ENCODE peak calls at places on chromosomes 3 and 15, in five cellular contexts. One of them, this sample, is unnamed.

GRCh38 chr3:56154297-56154696 is 314.0 kb downstream of the ERC2 start:
- DNase-seq in IMR-90: no peak
- DNase-seq in kidney: no peak
- DNase-seq in left lung: no peak
- DNase-seq in hepatocyte: no peak
- DNase-seq in this sample: no peak

GRCh38 chr3:146020969-146021368 is 140.0 kb downstream of the PLOD2 start:
- DNase-seq in IMR-90: no peak
- DNase-seq in kidney: no peak
- DNase-seq in left lung: no peak
- DNase-seq in hepatocyte: no peak
- DNase-seq in this sample: no peak

GRCh38 chr15:23897576-23897975 is 210.5 kb upstream of the NDN start:
- DNase-seq in IMR-90: no peak
- DNase-seq in kidney: no peak
- DNase-seq in left lung: no peak
- DNase-seq in hepatocyte: no peak
- DNase-seq in this sample: no peak

GRCh38 chr3:129003578-129004112 is 2.5 kb downstream of the EFCC1 start:
- DNase-seq in IMR-90: no peak
- DNase-seq in kidney: peak; percentile 79
- DNase-seq in left lung: no peak
- DNase-seq in hepatocyte: peak; percentile 85
- DNase-seq in this sample: no peak

GRCh38 chr15:60122691-60123090 is 118.6 kb downstream of the FOXB1 start:
- DNase-seq in IMR-90: no peak
- DNase-seq in kidney: no peak
- DNase-seq in left lung: no peak
- DNase-seq in hepatocyte: no peak
- DNase-seq in this sample: no peak

GRCh38 chr3:188868803-188869202 is 303.0 kb upstream of the TPRG1 start:
- DNase-seq in IMR-90: no peak
- DNase-seq in kidney: no peak
- DNase-seq in left lung: peak; percentile 34
- DNase-seq in hepatocyte: no peak
- DNase-seq in this sample: no peak

GRCh38 chr15:33099213-33099612 is 95.3 kb downstream of the FMN1 start:
- DNase-seq in IMR-90: no peak
- DNase-seq in kidney: no peak
- DNase-seq in left lung: no peak
- DNase-seq in hepatocyte: no peak
- DNase-seq in this sample: no peak

GRCh38 chr15:60006203-60006782 is 2.2 kb downstream of the FOXB1 start:
- DNase-seq in IMR-90: peak; percentile 2
- DNase-seq in kidney: peak; percentile 70
- DNase-seq in left lung: peak; percentile 35
- DNase-seq in hepatocyte: peak; percentile 44
- DNase-seq in this sample: no peak

GRCh38 chr3:123066896-123067688 is at the start of gene PDIA5:
- DNase-seq in IMR-90: peak; percentile 86
- DNase-seq in kidney: peak; percentile 96
- DNase-seq in left lung: peak; percentile 94
- DNase-seq in hepatocyte: peak; percentile 94
- DNase-seq in this sample: peak; percentile 96

GRCh38 chr3:38649500-38650247 is at the start of gene SCN5A:
- DNase-seq in IMR-90: no peak
- DNase-seq in kidney: no peak
- DNase-seq in left lung: no peak
- DNase-seq in hepatocyte: peak; percentile 78
- DNase-seq in this sample: no peak

GRCh38 chr3:30934208-30934550 is 39.7 kb upstream of the GADL1 start:
- DNase-seq in IMR-90: peak; percentile 37
- DNase-seq in kidney: no peak
- DNase-seq in left lung: no peak
- DNase-seq in hepatocyte: peak; percentile 64
- DNase-seq in this sample: no peak

GRCh38 chr3:115922681-115923347 is 299.5 kb downstream of the GAP43 start:
- DNase-seq in IMR-90: peak; percentile 62
- DNase-seq in kidney: no peak
- DNase-seq in left lung: no peak
- DNase-seq in hepatocyte: peak; percentile 22
- DNase-seq in this sample: no peak

GRCh38 chr3:49554639-49555265 is 475 bp downstream of the BSN start:
- DNase-seq in IMR-90: peak; percentile 10
- DNase-seq in kidney: peak; percentile 83
- DNase-seq in left lung: peak; percentile 48
- DNase-seq in hepatocyte: peak; percentile 85
- DNase-seq in this sample: peak; percentile 60

GRCh38 chr3:5411786-5412185 is 224.3 kb downstream of the EDEM1 start:
- DNase-seq in IMR-90: no peak
- DNase-seq in kidney: no peak
- DNase-seq in left lung: no peak
- DNase-seq in hepatocyte: no peak
- DNase-seq in this sample: no peak

GRCh38 chr3:165196577-165197561 is 685 bp upstream of the SLITRK3 start:
- DNase-seq in IMR-90: no peak
- DNase-seq in kidney: peak; percentile 31
- DNase-seq in left lung: no peak
- DNase-seq in hepatocyte: peak; percentile 31
- DNase-seq in this sample: peak; percentile 52

GRCh38 chr3:10707089-10707983 is 108.7 kb upstream of the SLC6A11 start:
- DNase-seq in IMR-90: no peak
- DNase-seq in kidney: peak; percentile 75
- DNase-seq in left lung: no peak
- DNase-seq in hepatocyte: no peak
- DNase-seq in this sample: no peak

GRCh38 chr15:34851751-34852150 is 56.4 kb upstream of the ACTC1 start:
- DNase-seq in IMR-90: no peak
- DNase-seq in kidney: no peak
- DNase-seq in left lung: no peak
- DNase-seq in hepatocyte: no peak
- DNase-seq in this sample: no peak

GRCh38 chr15:34851007-34851406 is 55.7 kb upstream of the ACTC1 start:
- DNase-seq in IMR-90: no peak
- DNase-seq in kidney: no peak
- DNase-seq in left lung: no peak
- DNase-seq in hepatocyte: no peak
- DNase-seq in this sample: no peak

GRCh38 chr15:34855397-34855796 is 60.0 kb upstream of the ACTC1 start:
- DNase-seq in IMR-90: peak; percentile 79
- DNase-seq in kidney: no peak
- DNase-seq in left lung: no peak
- DNase-seq in hepatocyte: no peak
- DNase-seq in this sample: no peak

GRCh38 chr15:34853001-34853758 is 57.8 kb upstream of the ACTC1 start:
- DNase-seq in IMR-90: peak; percentile 58
- DNase-seq in kidney: no peak
- DNase-seq in left lung: no peak
- DNase-seq in hepatocyte: no peak
- DNase-seq in this sample: no peak

DNA sequence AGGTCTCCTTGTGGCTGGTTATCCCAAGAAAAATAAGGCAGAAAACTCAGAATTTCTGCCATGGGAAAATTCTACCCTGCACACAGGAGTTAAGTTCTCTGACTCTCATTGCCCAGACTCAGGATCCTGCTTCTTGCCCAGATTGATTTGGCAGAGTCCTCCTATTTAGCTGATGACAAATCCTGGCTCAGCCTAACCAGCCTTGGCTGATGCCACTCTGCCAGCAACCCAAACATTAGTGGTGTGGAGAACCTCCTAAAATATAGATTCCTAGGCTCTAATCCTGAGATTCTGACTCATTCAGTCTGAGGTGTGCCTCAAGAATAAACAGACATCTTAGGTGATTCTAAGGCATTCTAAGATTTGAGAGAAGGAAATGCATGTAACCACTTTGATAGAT is 60.5 kb upstream of the ACTC1 start:
- DNase-seq in IMR-90: peak; percentile 24
- DNase-seq in kidney: no peak
- DNase-seq in left lung: no peak
- DNase-seq in hepatocyte: no peak
- DNase-seq in this sample: peak; percentile 25
- H3K27ac ChIP-seq in IMR-90: no peak overlapping the region
- H3K27ac ChIP-seq in kidney: no peak overlapping the region
- H3K27ac ChIP-seq in left lung: no peak overlapping the region
- H3K27ac ChIP-seq in hepatocyte: no peak overlapping the region
- H3K27ac ChIP-seq in this sample: no peak overlapping the region

DNA sequence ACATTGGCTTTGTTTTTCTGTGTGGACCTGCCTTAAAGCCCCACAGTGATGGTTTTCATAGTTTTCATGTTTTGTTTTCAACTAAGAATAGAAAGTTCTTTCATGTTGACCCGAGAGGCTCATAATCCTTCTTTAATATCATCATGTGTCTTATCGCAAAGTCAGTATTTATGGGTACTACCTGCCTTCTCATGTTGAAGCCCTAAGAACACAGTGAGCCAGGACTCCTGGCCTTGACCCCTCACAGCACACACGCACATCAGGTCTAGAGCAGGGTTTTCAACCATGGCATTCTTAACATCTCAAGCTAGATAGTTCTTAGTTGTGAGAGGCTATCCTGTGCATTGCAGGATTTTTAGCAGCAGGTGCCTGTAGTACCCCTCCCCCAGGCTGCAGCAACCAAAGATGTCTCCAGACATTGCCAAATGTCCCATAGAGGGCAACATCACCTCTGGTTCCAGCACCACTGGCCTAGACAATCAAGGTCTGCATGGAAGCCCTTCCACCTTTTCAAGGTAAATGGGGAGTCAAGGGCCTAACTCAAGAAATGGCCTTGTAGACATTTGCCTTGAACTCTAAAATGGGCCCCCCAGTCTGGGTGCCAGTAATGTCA is 118.3 kb downstream of the MTHFS start:
- DNase-seq in IMR-90: no peak
- DNase-seq in kidney: no peak
- DNase-seq in left lung: no peak
- DNase-seq in hepatocyte: no peak
- DNase-seq in this sample: no peak
- TF ChIP-seq CTCF in IMR-90: no peak
- TF ChIP-seq CTCF in kidney: no peak
- TF ChIP-seq CTCF in left lung: no peak
- TF ChIP-seq CTCF in hepatocyte: no peak
- TF ChIP-seq CTCF in this sample: no peak

GRCh38 chr15:78979456-78980320 is 34.8 kb upstream of the CTSH start:
- DNase-seq in IMR-90: peak; percentile 81
- DNase-seq in kidney: no peak
- DNase-seq in left lung: peak; percentile 57
- DNase-seq in hepatocyte: peak; percentile 88
- DNase-seq in this sample: peak; percentile 74
- H3K4me3 ChIP-seq in IMR-90: no peak overlapping the region
- H3K4me3 ChIP-seq in kidney: no peak overlapping the region
- H3K4me3 ChIP-seq in left lung: no peak overlapping the region
- H3K4me3 ChIP-seq in hepatocyte: no peak overlapping the region
- H3K4me3 ChIP-seq in this sample: no peak overlapping the region

DNA sequence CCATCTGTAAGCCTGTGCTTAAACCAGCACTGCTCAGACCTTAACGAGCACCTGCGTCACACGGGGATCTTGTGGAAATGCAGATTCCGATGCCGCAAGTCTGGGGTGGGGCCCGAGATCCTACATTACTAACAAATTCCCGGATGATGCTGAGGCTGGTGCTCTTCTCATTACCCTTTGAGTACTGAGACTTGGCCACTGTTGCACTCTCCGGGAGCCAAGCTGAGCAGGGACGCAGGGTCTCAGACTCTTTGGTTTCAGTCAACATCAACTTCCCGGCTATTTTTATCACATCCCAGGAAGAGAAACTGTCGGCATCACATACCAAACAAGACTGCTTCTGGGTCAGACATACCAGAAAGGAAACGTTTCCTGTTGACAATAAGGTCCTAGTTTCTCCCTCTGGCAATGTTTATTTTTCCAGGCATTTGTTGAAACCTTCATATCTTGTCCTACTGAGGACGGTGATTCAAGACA is 276.6 kb downstream of the SHQ1 start:
- DNase-seq in IMR-90: no peak
- DNase-seq in kidney: no peak
- DNase-seq in left lung: no peak
- DNase-seq in hepatocyte: no peak
- DNase-seq in this sample: no peak
- H3K27ac ChIP-seq in IMR-90: no peak overlapping the region
- H3K27ac ChIP-seq in kidney: no peak overlapping the region
- H3K27ac ChIP-seq in left lung: no peak overlapping the region
- H3K27ac ChIP-seq in hepatocyte: peak overlapping the region; percentile 60
- H3K27ac ChIP-seq in this sample: peak overlapping the region; percentile 4

DNA sequence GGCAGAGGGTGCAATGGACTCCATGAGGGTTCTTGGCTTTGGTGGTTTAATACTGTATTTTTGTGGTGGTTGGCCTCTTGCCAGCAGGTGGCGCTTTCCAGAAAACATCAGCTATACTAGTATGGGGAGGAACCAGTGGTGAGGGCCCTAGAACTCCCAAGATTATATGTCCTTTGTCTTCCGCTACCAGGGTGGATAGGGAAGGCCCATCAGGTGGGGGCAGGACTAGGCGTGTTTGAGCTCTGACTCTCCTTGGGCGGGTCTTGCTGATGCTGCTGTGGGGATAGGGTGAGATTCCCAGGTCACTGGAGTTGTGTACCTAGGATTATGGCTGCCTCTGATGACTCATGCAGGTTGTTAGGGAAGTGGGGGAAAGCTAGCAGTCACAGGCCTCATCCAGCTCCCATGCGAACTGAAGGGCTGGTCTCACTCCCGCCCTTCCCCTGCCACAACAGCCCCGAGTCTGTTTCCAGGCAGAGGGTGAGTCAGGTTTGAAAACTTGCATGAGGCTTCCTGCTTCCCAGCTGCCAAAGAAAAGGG is 357.7 kb downstream of the OTOL1 start:
- DNase-seq in IMR-90: peak; percentile 70
- DNase-seq in kidney: no peak
- DNase-seq in left lung: no peak
- DNase-seq in hepatocyte: peak; percentile 87
- DNase-seq in this sample: no peak
- TF ChIP-seq CTCF in IMR-90: peak; percentile 13
- TF ChIP-seq CTCF in kidney: no peak
- TF ChIP-seq CTCF in left lung: no peak
- TF ChIP-seq CTCF in hepatocyte: peak; percentile 51
- TF ChIP-seq CTCF in this sample: no peak

GRCh38 chr3:134651347-134652041 is 672 bp upstream of the KY start:
- DNase-seq in IMR-90: peak; percentile 26
- DNase-seq in kidney: no peak
- DNase-seq in left lung: peak; percentile 62
- DNase-seq in hepatocyte: peak; percentile 28
- DNase-seq in this sample: no peak
- H3K4me3 ChIP-seq in IMR-90: peak overlapping the region; percentile 43
- H3K4me3 ChIP-seq in kidney: peak overlapping the region; percentile 54
- H3K4me3 ChIP-seq in left lung: peak overlapping the region; percentile 34
- H3K4me3 ChIP-seq in hepatocyte: no peak overlapping the region
- H3K4me3 ChIP-seq in this sample: peak overlapping the region; percentile 37

GRCh38 chr3:72274511-72275295 is 489.8 kb upstream of the PROK2 start:
- DNase-seq in IMR-90: peak; percentile 75
- DNase-seq in kidney: no peak
- DNase-seq in left lung: peak; percentile 65
- DNase-seq in hepatocyte: peak; percentile 69
- DNase-seq in this sample: peak; percentile 69

GRCh38 chr3:72277710-72278109 is 492.8 kb upstream of the PROK2 start:
- DNase-seq in IMR-90: no peak
- DNase-seq in kidney: no peak
- DNase-seq in left lung: no peak
- DNase-seq in hepatocyte: no peak
- DNase-seq in this sample: no peak

GRCh38 chr3:72272356-72272755 is 487.4 kb upstream of the PROK2 start:
- DNase-seq in IMR-90: no peak
- DNase-seq in kidney: no peak
- DNase-seq in left lung: no peak
- DNase-seq in hepatocyte: no peak
- DNase-seq in this sample: no peak

GRCh38 chr3:72273615-72274014 is 488.7 kb upstream of the PROK2 start:
- DNase-seq in IMR-90: peak; percentile 90
- DNase-seq in kidney: no peak
- DNase-seq in left lung: no peak
- DNase-seq in hepatocyte: peak; percentile 71
- DNase-seq in this sample: no peak

GRCh38 chr3:72275296-72275820 is 490.4 kb upstream of the PROK2 start:
- DNase-seq in IMR-90: no peak
- DNase-seq in kidney: no peak
- DNase-seq in left lung: no peak
- DNase-seq in hepatocyte: no peak
- DNase-seq in this sample: no peak
- H3K27ac ChIP-seq in IMR-90: no peak overlapping the region
- H3K27ac ChIP-seq in kidney: no peak overlapping the region
- H3K27ac ChIP-seq in left lung: peak overlapping the region; percentile 33
- H3K27ac ChIP-seq in hepatocyte: peak overlapping the region; percentile 87
- H3K27ac ChIP-seq in this sample: no peak overlapping the region